ENCODE peak calls at places on chromosomes 1 and 21, in seven cellular contexts. J is OCI-LY7, W is GM23338, P is HCT116, Y is MM.1S, S is PC-9, B is hepatocyte. R is an unnamed sample.
A peak's percentile ranks its signal among the peaks of the same experiment; 100 is the strongest.

GRCh38 chr1:206445116-206445515 is 25.2 kb upstream of the IKBKE start:
- DNase-seq in J (no peak), P (no peak), Y (no peak), S (no peak), W (no peak), B (no peak), R (peak; percentile 38)

GRCh38 chr21:43333301-43334062 is 93.4 kb downstream of the SIK1 start:
- DNase-seq in W (peak; percentile 63), Y (no peak), S (peak; percentile 81), B (peak; percentile 88), J (no peak), P (no peak), R (peak; percentile 99)

GRCh38 chr1:234727018-234727757 is 117.2 kb upstream of the IRF2BP2 start:
- DNase-seq in P (no peak), S (peak; percentile 62), B (no peak), J (peak; percentile 50), Y (peak; percentile 60), W (peak; percentile 26), R (no peak)

GRCh38 chr1:145871994-145872411 is 13.1 kb upstream of the PIAS3 start:
- DNase-seq in B (no peak), W (peak; percentile 71), P (no peak), Y (peak; percentile 53), S (no peak), J (no peak), R (peak; percentile 75)

GRCh38 chr1:111704240-111704639 is 35.0 kb downstream of the INKA2 start:
- DNase-seq in Y (no peak), J (no peak), S (no peak), B (no peak), W (no peak), P (no peak), R (no peak)

GRCh38 chr1:205248793-205249601 is 21.3 kb downstream of the TMCC2 start:
- DNase-seq in W (no peak), S (no peak), Y (no peak), P (no peak), J (no peak), B (peak; percentile 73), R (no peak)

GRCh38 chr1:4837752-4838151 is 183.3 kb downstream of the AJAP1 start:
- DNase-seq in P (no peak), Y (no peak), B (no peak), S (no peak), W (no peak), J (no peak), R (no peak)

GRCh38 chr1:34779962-34780361 is 1.1 kb upstream of the GJB3 start:
- DNase-seq in S (no peak), B (no peak), Y (no peak), W (no peak), J (no peak), P (no peak), R (no peak)

GRCh38 chr1:164596149-164596548 is 37.2 kb downstream of the PBX1 start:
- DNase-seq in S (no peak), J (no peak), Y (no peak), W (no peak), B (no peak), P (no peak), R (no peak)

GRCh38 chr21:18382141-18382540 is 21.4 kb downstream of the TMPRSS15 start:
- DNase-seq in P (no peak), W (no peak), S (no peak), Y (peak; percentile 48), B (no peak), J (peak; percentile 78), R (no peak)

GRCh38 chr1:235763962-235764361 is 102.7 kb downstream of the LYST start:
- DNase-seq in B (no peak), J (no peak), S (no peak), W (no peak), Y (no peak), P (no peak), R (no peak)

GRCh38 chr1:173409613-173410012 is 67.5 kb upstream of the PRDX6 start:
- DNase-seq in W (no peak), S (no peak), Y (no peak), B (no peak), J (peak; percentile 76), P (no peak), R (peak; percentile 81)

GRCh38 chr21:36237441-36237840 is 80.8 kb downstream of the DOP1B start:
- DNase-seq in Y (no peak), J (no peak), W (no peak), B (no peak), S (no peak), P (no peak), R (no peak)

GRCh38 chr1:243842978-243843490 is 7.0 kb downstream of the AKT3 start:
- DNase-seq in W (no peak), Y (no peak), J (no peak), B (peak; percentile 12), S (peak; percentile 70), P (no peak), R (peak; percentile 93)

GRCh38 chr1:51423098-51423821 is 92.9 kb upstream of the TTC39A start:
- DNase-seq in S (no peak), W (peak; percentile 78), B (no peak), J (no peak), P (no peak), Y (no peak), R (peak; percentile 55)

GRCh38 chr1:239058190-239058589 is 328.2 kb upstream of the CHRM3 start:
- DNase-seq in P (no peak), B (no peak), J (no peak), W (peak; percentile 15), S (no peak), Y (no peak), R (no peak)

GRCh38 chr1:1073743-1074587 is at the start of gene RNF223:
- DNase-seq in B (peak; percentile 78), P (peak; percentile 88), J (no peak), W (no peak), S (peak; percentile 98), Y (no peak), R (no peak)

DNA sequence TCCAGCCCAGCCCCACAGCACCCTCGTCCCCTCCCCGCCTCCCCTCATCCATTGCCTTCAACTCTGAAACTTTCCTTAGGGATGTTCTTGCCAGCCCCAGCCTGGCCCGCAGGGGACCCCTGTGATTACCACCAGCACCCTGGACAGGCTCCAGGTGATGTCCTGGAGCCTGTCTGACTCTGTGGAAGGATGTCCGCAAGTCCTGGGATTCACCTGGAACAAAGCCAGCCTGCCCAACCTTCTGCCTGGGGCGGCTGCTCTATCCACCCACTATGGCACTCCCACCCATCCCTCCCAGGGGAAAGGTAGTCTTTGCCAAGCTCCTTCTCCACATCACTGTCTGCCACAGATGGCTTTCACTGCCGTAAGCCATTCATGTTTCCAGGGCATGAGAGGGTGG is 24.4 kb upstream of the PTPRF start:
- DNase-seq in J (no peak), P (no peak), Y (no peak), B (no peak), S (no peak), W (no peak), R (no peak)
- H3K9me2 ChIP-seq in J (no peaks in the 10 kb centered on the region), P (no peaks in the 10 kb centered on the region), Y (no peaks in the 10 kb centered on the region), B (no peaks in the 10 kb centered on the region), S (no peaks in the 10 kb centered on the region), W (no peaks in the 10 kb centered on the region), R (no peaks in the 10 kb centered on the region)

GRCh38 chr1:12469990-12470389 is 148.0 kb downstream of the DHRS3 start:
- DNase-seq in W (no peak), J (no peak), Y (no peak), B (no peak), P (peak; percentile 41), S (no peak), R (no peak)

GRCh38 chr1:12468323-12468722 is 149.7 kb downstream of the DHRS3 start:
- DNase-seq in S (no peak), P (no peak), Y (no peak), W (no peak), J (no peak), B (no peak), R (no peak)

GRCh38 chr1:12466816-12467215 is 151.2 kb downstream of the DHRS3 start:
- DNase-seq in P (no peak), B (no peak), W (no peak), J (no peak), Y (no peak), S (no peak), R (no peak)

GRCh38 chr1:12469493-12469892 is 148.5 kb downstream of the DHRS3 start:
- DNase-seq in P (no peak), J (no peak), W (no peak), B (no peak), S (no peak), Y (no peak), R (no peak)

GRCh38 chr1:12467570-12468286 is 150.3 kb downstream of the DHRS3 start:
- DNase-seq in J (no peak), P (no peak), S (no peak), B (no peak), Y (no peak), W (no peak), R (no peak)
- H3K9me2 ChIP-seq in J (no peaks in the 10 kb centered on the region), P (no peaks in the 10 kb centered on the region), S (no peaks in the 10 kb centered on the region), B (no peaks in the 10 kb centered on the region), Y (no peaks in the 10 kb centered on the region), W (no peaks in the 10 kb centered on the region), R (no peaks in the 10 kb centered on the region)

GRCh38 chr1:193846411-193846810 is 660.0 kb upstream of the B3GALT2 start:
- DNase-seq in S (no peak), P (no peak), W (no peak), B (no peak), Y (no peak), J (no peak), R (no peak)

GRCh38 chr1:193850745-193851144 is 664.3 kb upstream of the B3GALT2 start:
- DNase-seq in Y (no peak), J (no peak), B (no peak), S (no peak), W (no peak), P (no peak), R (no peak)

GRCh38 chr1:193846881-193847280 is 660.5 kb upstream of the B3GALT2 start:
- DNase-seq in W (no peak), S (no peak), Y (no peak), B (no peak), P (no peak), J (no peak), R (no peak)
- H3K9me2 ChIP-seq in W (no peaks in the 10 kb centered on the region), S (no peaks in the 10 kb centered on the region), Y (no peaks in the 10 kb centered on the region), B (no peaks in the 10 kb centered on the region), P (no peaks in the 10 kb centered on the region), J (no peaks in the 10 kb centered on the region), R (no peaks in the 10 kb centered on the region)

DNA sequence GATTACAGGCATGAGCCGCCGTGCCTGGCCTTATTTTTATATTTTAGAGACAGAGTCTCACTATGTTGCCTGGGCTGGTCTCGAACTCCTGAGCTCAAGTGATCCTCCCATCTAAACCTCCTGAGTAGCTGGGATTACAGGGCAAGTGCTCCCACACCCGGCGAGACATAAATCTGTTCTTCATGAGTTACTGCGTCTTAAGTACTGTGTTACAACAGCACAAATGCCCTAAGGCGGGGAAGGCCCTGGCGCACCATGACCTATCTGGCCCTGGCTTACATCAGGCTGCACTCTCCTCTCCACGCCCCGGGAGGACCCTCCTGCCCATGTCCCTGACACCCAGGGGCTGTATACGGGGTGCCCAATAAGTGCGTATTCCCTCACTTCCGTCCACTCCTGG is 4.3 kb downstream of the GPR153 start:
- DNase-seq in B (no peak), S (no peak), J (no peak), Y (no peak), W (no peak), P (no peak), R (no peak)
- H3K9me2 ChIP-seq in B (no peaks in the 10 kb centered on the region), S (no peaks in the 10 kb centered on the region), J (no peaks in the 10 kb centered on the region), Y (no peaks in the 10 kb centered on the region), W (no peaks in the 10 kb centered on the region), P (no peaks in the 10 kb centered on the region), R (no peaks in the 10 kb centered on the region)

R was measured in GM23248.